ENCODE peak calls at places on chromosomes 13 and 19, in nine cellular contexts. One of them, this sample, is unnamed.

GRCh38 chr13:50979187-50979586 is 69.6 kb downstream of the RNASEH2B start:
- DNase-seq in MCF 10A: no peak
- DNase-seq in heart right ventricle: no peak
- DNase-seq in GM06990: no peak
- DNase-seq in left ventricle myocardium inferior: no peak
- DNase-seq in fibroblast of lung: peak
- DNase-seq in AG04450: no peak
- DNase-seq in mucosa of descending colon: no peak
- DNase-seq in cardiac fibroblast: peak
- DNase-seq in this sample: no peak

GRCh38 chr19:4575267-4575793 is 15.8 kb upstream of the SEMA6B start:
- DNase-seq in MCF 10A: peak
- DNase-seq in heart right ventricle: peak
- DNase-seq in GM06990: no peak
- DNase-seq in left ventricle myocardium inferior: peak
- DNase-seq in fibroblast of lung: peak
- DNase-seq in AG04450: peak
- DNase-seq in mucosa of descending colon: no peak
- DNase-seq in cardiac fibroblast: peak
- DNase-seq in this sample: no peak

GRCh38 chr13:52141299-52141698 is 12.4 kb upstream of the NEK5 start:
- DNase-seq in MCF 10A: no peak
- DNase-seq in heart right ventricle: no peak
- DNase-seq in GM06990: no peak
- DNase-seq in left ventricle myocardium inferior: no peak
- DNase-seq in fibroblast of lung: peak
- DNase-seq in AG04450: no peak
- DNase-seq in mucosa of descending colon: no peak
- DNase-seq in cardiac fibroblast: peak
- DNase-seq in this sample: no peak

GRCh38 chr19:49758292-49758691 is 4.8 kb downstream of the TSKS start:
- DNase-seq in MCF 10A: no peak
- DNase-seq in heart right ventricle: no peak
- DNase-seq in GM06990: no peak
- DNase-seq in left ventricle myocardium inferior: no peak
- DNase-seq in fibroblast of lung: peak
- DNase-seq in AG04450: peak
- DNase-seq in mucosa of descending colon: no peak
- DNase-seq in cardiac fibroblast: peak
- DNase-seq in this sample: no peak

GRCh38 chr13:39385621-39386231 is 217.3 kb downstream of the LHFPL6 start:
- DNase-seq in MCF 10A: no peak
- DNase-seq in heart right ventricle: no peak
- DNase-seq in GM06990: no peak
- DNase-seq in left ventricle myocardium inferior: no peak
- DNase-seq in fibroblast of lung: no peak
- DNase-seq in AG04450: no peak
- DNase-seq in mucosa of descending colon: no peak
- DNase-seq in cardiac fibroblast: peak
- DNase-seq in this sample: no peak

GRCh38 chr13:41652735-41653361 is 195.5 kb downstream of the RGCC start:
- DNase-seq in MCF 10A: peak
- DNase-seq in heart right ventricle: peak
- DNase-seq in GM06990: peak
- DNase-seq in left ventricle myocardium inferior: no peak
- DNase-seq in fibroblast of lung: peak
- DNase-seq in AG04450: peak
- DNase-seq in mucosa of descending colon: peak
- DNase-seq in cardiac fibroblast: peak
- DNase-seq in this sample: peak

GRCh38 chr13:91946498-91947070 is 548.2 kb downstream of the GPC5 start:
- DNase-seq in MCF 10A: peak
- DNase-seq in heart right ventricle: no peak
- DNase-seq in GM06990: no peak
- DNase-seq in left ventricle myocardium inferior: no peak
- DNase-seq in fibroblast of lung: peak
- DNase-seq in AG04450: no peak
- DNase-seq in mucosa of descending colon: peak
- DNase-seq in cardiac fibroblast: peak
- DNase-seq in this sample: peak

GRCh38 chr19:38862321-38863059 is 12.7 kb upstream of the HNRNPL start:
- DNase-seq in MCF 10A: no peak
- DNase-seq in heart right ventricle: peak
- DNase-seq in GM06990: no peak
- DNase-seq in left ventricle myocardium inferior: no peak
- DNase-seq in fibroblast of lung: peak
- DNase-seq in AG04450: no peak
- DNase-seq in mucosa of descending colon: peak
- DNase-seq in cardiac fibroblast: peak
- DNase-seq in this sample: no peak

GRCh38 chr19:49468746-49469447 is 5.1 kb upstream of the FLT3LG start:
- DNase-seq in MCF 10A: peak
- DNase-seq in heart right ventricle: peak
- DNase-seq in GM06990: peak
- DNase-seq in left ventricle myocardium inferior: peak
- DNase-seq in fibroblast of lung: peak
- DNase-seq in AG04450: no peak
- DNase-seq in mucosa of descending colon: peak
- DNase-seq in cardiac fibroblast: peak
- DNase-seq in this sample: peak

DNA sequence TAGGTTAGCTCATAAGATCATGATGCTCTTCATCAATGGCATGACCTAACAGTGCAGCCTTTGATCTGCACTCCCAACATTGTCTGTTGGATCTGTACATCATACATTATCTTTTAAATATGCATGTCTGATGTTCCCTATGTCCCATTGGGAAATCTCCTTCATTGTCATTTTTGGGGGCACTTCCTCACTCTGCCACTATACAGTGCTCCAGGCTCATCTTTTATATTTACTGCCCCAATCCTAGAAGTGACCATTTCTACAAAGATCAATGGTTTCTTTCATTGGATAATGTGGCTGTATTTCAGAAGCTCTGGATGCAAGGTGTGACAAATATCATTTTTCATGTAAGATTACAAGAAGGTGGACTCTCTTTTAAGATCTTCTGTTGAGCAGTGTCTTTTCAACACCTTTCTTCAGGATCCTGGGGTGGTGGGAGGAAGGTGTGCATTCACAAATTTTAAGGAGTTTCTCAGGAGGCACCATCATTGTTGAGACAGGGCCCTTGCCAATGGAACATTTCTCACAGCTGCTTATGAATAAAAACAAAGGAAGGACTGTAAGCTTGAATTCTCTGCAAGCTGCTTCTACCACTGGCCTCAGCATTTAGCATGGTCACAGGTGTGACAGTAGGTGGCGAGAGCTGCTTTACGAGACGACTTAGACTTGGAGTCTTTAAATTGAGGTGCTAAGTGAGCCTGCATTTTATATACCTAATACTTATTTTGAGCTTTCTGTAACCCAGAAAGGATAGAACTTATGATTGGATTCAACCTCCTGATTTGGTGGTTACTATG is 403.0 kb downstream of the LMO7 start:
- DNase-seq in MCF 10A: no peak
- DNase-seq in heart right ventricle: no peak
- DNase-seq in GM06990: no peak
- DNase-seq in left ventricle myocardium inferior: no peak
- DNase-seq in fibroblast of lung: no peak
- DNase-seq in AG04450: no peak
- DNase-seq in mucosa of descending colon: no peak
- DNase-seq in cardiac fibroblast: no peak
- DNase-seq in this sample: no peak
- TF ChIP-seq CTCF in MCF 10A: no peak
- TF ChIP-seq CTCF in heart right ventricle: peak
- TF ChIP-seq CTCF in GM06990: no peak
- TF ChIP-seq CTCF in left ventricle myocardium inferior: no peak
- TF ChIP-seq CTCF in fibroblast of lung: no peak
- TF ChIP-seq CTCF in AG04450: no peak
- TF ChIP-seq CTCF in mucosa of descending colon: no peak
- TF ChIP-seq CTCF in cardiac fibroblast: no peak
- TF ChIP-seq CTCF in this sample: no peak

GRCh38 chr19:35739275-35740107 is 2.8 kb downstream of the IGFLR1 start:
- DNase-seq in MCF 10A: no peak
- DNase-seq in heart right ventricle: no peak
- DNase-seq in GM06990: no peak
- DNase-seq in left ventricle myocardium inferior: no peak
- DNase-seq in fibroblast of lung: no peak
- DNase-seq in AG04450: no peak
- DNase-seq in mucosa of descending colon: no peak
- DNase-seq in cardiac fibroblast: no peak
- DNase-seq in this sample: no peak

GRCh38 chr19:35738887-35739229 is 3.4 kb downstream of the IGFLR1 start:
- DNase-seq in MCF 10A: no peak
- DNase-seq in heart right ventricle: no peak
- DNase-seq in GM06990: no peak
- DNase-seq in left ventricle myocardium inferior: no peak
- DNase-seq in fibroblast of lung: no peak
- DNase-seq in AG04450: no peak
- DNase-seq in mucosa of descending colon: no peak
- DNase-seq in cardiac fibroblast: no peak
- DNase-seq in this sample: no peak

GRCh38 chr19:35734889-35735288 is 7.4 kb downstream of the IGFLR1 start:
- DNase-seq in MCF 10A: no peak
- DNase-seq in heart right ventricle: no peak
- DNase-seq in GM06990: no peak
- DNase-seq in left ventricle myocardium inferior: no peak
- DNase-seq in fibroblast of lung: no peak
- DNase-seq in AG04450: no peak
- DNase-seq in mucosa of descending colon: no peak
- DNase-seq in cardiac fibroblast: no peak
- DNase-seq in this sample: no peak

GRCh38 chr19:35738021-35738886 is 4.0 kb downstream of the IGFLR1 start:
- DNase-seq in MCF 10A: no peak
- DNase-seq in heart right ventricle: no peak
- DNase-seq in GM06990: no peak
- DNase-seq in left ventricle myocardium inferior: no peak
- DNase-seq in fibroblast of lung: no peak
- DNase-seq in AG04450: no peak
- DNase-seq in mucosa of descending colon: no peak
- DNase-seq in cardiac fibroblast: no peak
- DNase-seq in this sample: no peak

GRCh38 chr19:35736913-35737886 is 5.1 kb downstream of the IGFLR1 start:
- DNase-seq in MCF 10A: no peak
- DNase-seq in heart right ventricle: no peak
- DNase-seq in GM06990: no peak
- DNase-seq in left ventricle myocardium inferior: no peak
- DNase-seq in fibroblast of lung: no peak
- DNase-seq in AG04450: no peak
- DNase-seq in mucosa of descending colon: no peak
- DNase-seq in cardiac fibroblast: no peak
- DNase-seq in this sample: no peak
- TF ChIP-seq CTCF in MCF 10A: no peak
- TF ChIP-seq CTCF in heart right ventricle: no peak
- TF ChIP-seq CTCF in GM06990: peak
- TF ChIP-seq CTCF in left ventricle myocardium inferior: no peak
- TF ChIP-seq CTCF in fibroblast of lung: no peak
- TF ChIP-seq CTCF in AG04450: peak
- TF ChIP-seq CTCF in mucosa of descending colon: no peak
- TF ChIP-seq CTCF in cardiac fibroblast: peak
- TF ChIP-seq CTCF in this sample: peak

GRCh38 chr13:53336441-53337160 is 308.0 kb downstream of the OLFM4 start:
- DNase-seq in MCF 10A: no peak
- DNase-seq in heart right ventricle: no peak
- DNase-seq in GM06990: no peak
- DNase-seq in left ventricle myocardium inferior: no peak
- DNase-seq in fibroblast of lung: no peak
- DNase-seq in AG04450: no peak
- DNase-seq in mucosa of descending colon: no peak
- DNase-seq in cardiac fibroblast: no peak
- DNase-seq in this sample: no peak

GRCh38 chr13:53342623-53343022 is 314.0 kb downstream of the OLFM4 start:
- DNase-seq in MCF 10A: no peak
- DNase-seq in heart right ventricle: no peak
- DNase-seq in GM06990: no peak
- DNase-seq in left ventricle myocardium inferior: no peak
- DNase-seq in fibroblast of lung: no peak
- DNase-seq in AG04450: no peak
- DNase-seq in mucosa of descending colon: no peak
- DNase-seq in cardiac fibroblast: no peak
- DNase-seq in this sample: no peak

GRCh38 chr13:53341144-53341510 is 312.5 kb downstream of the OLFM4 start:
- DNase-seq in MCF 10A: no peak
- DNase-seq in heart right ventricle: no peak
- DNase-seq in GM06990: no peak
- DNase-seq in left ventricle myocardium inferior: no peak
- DNase-seq in fibroblast of lung: no peak
- DNase-seq in AG04450: no peak
- DNase-seq in mucosa of descending colon: no peak
- DNase-seq in cardiac fibroblast: no peak
- DNase-seq in this sample: no peak

GRCh38 chr13:53340505-53341143 is 312.0 kb downstream of the OLFM4 start:
- DNase-seq in MCF 10A: no peak
- DNase-seq in heart right ventricle: no peak
- DNase-seq in GM06990: no peak
- DNase-seq in left ventricle myocardium inferior: no peak
- DNase-seq in fibroblast of lung: no peak
- DNase-seq in AG04450: no peak
- DNase-seq in mucosa of descending colon: no peak
- DNase-seq in cardiac fibroblast: no peak
- DNase-seq in this sample: no peak

GRCh38 chr13:53338760-53339159 is 310.1 kb downstream of the OLFM4 start:
- DNase-seq in MCF 10A: no peak
- DNase-seq in heart right ventricle: no peak
- DNase-seq in GM06990: no peak
- DNase-seq in left ventricle myocardium inferior: no peak
- DNase-seq in fibroblast of lung: no peak
- DNase-seq in AG04450: no peak
- DNase-seq in mucosa of descending colon: no peak
- DNase-seq in cardiac fibroblast: no peak
- DNase-seq in this sample: no peak
- TF ChIP-seq CTCF in MCF 10A: no peak
- TF ChIP-seq CTCF in heart right ventricle: no peak
- TF ChIP-seq CTCF in GM06990: no peak
- TF ChIP-seq CTCF in left ventricle myocardium inferior: no peak
- TF ChIP-seq CTCF in fibroblast of lung: no peak
- TF ChIP-seq CTCF in AG04450: no peak
- TF ChIP-seq CTCF in mucosa of descending colon: no peak
- TF ChIP-seq CTCF in cardiac fibroblast: no peak
- TF ChIP-seq CTCF in this sample: no peak

GRCh38 chr19:33208904-33209843 is 15.0 kb downstream of the LRP3 start:
- DNase-seq in MCF 10A: no peak
- DNase-seq in heart right ventricle: no peak
- DNase-seq in GM06990: no peak
- DNase-seq in left ventricle myocardium inferior: no peak
- DNase-seq in fibroblast of lung: no peak
- DNase-seq in AG04450: no peak
- DNase-seq in mucosa of descending colon: no peak
- DNase-seq in cardiac fibroblast: peak
- DNase-seq in this sample: no peak
- TF ChIP-seq CTCF in MCF 10A: no peak
- TF ChIP-seq CTCF in heart right ventricle: peak
- TF ChIP-seq CTCF in GM06990: no peak
- TF ChIP-seq CTCF in left ventricle myocardium inferior: no peak
- TF ChIP-seq CTCF in fibroblast of lung: peak
- TF ChIP-seq CTCF in AG04450: no peak
- TF ChIP-seq CTCF in mucosa of descending colon: no peak
- TF ChIP-seq CTCF in cardiac fibroblast: no peak
- TF ChIP-seq CTCF in this sample: no peak

DNA sequence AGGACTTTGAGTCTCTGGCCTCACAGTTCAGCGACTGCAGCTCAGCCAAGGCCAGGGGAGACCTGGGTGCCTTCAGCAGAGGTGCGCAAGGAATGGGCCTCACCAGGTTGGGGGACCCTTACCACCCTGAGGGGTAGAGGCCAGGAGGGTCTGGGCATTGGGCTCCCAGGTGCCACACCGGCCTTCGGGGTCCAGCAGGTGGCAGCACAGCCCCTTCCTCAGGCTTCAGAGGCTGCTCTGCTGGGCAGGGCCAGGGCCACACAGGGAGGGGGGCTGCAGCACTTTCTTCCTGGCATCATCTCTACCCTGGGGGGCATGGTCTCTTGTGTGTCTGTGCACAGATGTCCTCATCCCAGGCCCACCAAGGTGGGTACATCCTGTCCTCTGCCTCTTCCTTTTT is 12.9 kb downstream of the PIN1 start:
- DNase-seq in MCF 10A: no peak
- DNase-seq in heart right ventricle: no peak
- DNase-seq in GM06990: no peak
- DNase-seq in left ventricle myocardium inferior: no peak
- DNase-seq in fibroblast of lung: no peak
- DNase-seq in AG04450: no peak
- DNase-seq in mucosa of descending colon: peak
- DNase-seq in cardiac fibroblast: no peak
- DNase-seq in this sample: no peak
- TF ChIP-seq CTCF in MCF 10A: peak
- TF ChIP-seq CTCF in heart right ventricle: peak
- TF ChIP-seq CTCF in GM06990: peak
- TF ChIP-seq CTCF in left ventricle myocardium inferior: peak
- TF ChIP-seq CTCF in fibroblast of lung: peak
- TF ChIP-seq CTCF in AG04450: peak
- TF ChIP-seq CTCF in mucosa of descending colon: no peak
- TF ChIP-seq CTCF in cardiac fibroblast: peak
- TF ChIP-seq CTCF in this sample: peak